ENCODE peak calls at places on chromosomes 2 and 18, in nine cellular contexts. One of them, this sample, is unnamed.

GRCh38 chr2:19947184-19947940 is 42.5 kb downstream of the WDR35 start:
- DNase-seq in left cardiac atrium: no peak
- DNase-seq in T-helper 1 cell: no peak
- DNase-seq in stimulated activated CD4-positive, alpha-beta T cell treated with anti-CD3 and anti-CD28 coated beads, TNF-alpha, amount 100 ng/mL, for 1 hour: no peak
- DNase-seq in A172: no peak
- DNase-seq in GM23338: no peak
- DNase-seq in GM23248: no peak
- DNase-seq in NCI-H69: no peak
- DNase-seq in M059J: no peak
- DNase-seq in this sample: no peak

GRCh38 chr2:142877265-142877756 is at the start of gene KYNU:
- DNase-seq in GM23338: no peak
- DNase-seq in A172: no peak
- DNase-seq in stimulated activated CD4-positive, alpha-beta T cell treated with anti-CD3 and anti-CD28 coated beads, TNF-alpha, amount 100 ng/mL, for 1 hour: no peak
- DNase-seq in T-helper 1 cell: no peak
- DNase-seq in NCI-H69: no peak
- DNase-seq in GM23248: peak
- DNase-seq in left cardiac atrium: no peak
- DNase-seq in M059J: peak
- DNase-seq in this sample: no peak

GRCh38 chr18:52677991-52678390 is 338.0 kb downstream of the DCC start:
- DNase-seq in GM23338: no peak
- DNase-seq in T-helper 1 cell: no peak
- DNase-seq in stimulated activated CD4-positive, alpha-beta T cell treated with anti-CD3 and anti-CD28 coated beads, TNF-alpha, amount 100 ng/mL, for 1 hour: no peak
- DNase-seq in M059J: no peak
- DNase-seq in GM23248: no peak
- DNase-seq in A172: no peak
- DNase-seq in left cardiac atrium: no peak
- DNase-seq in NCI-H69: peak
- DNase-seq in this sample: no peak

GRCh38 chr2:31227711-31228125 is 6.2 kb upstream of the EHD3 start:
- DNase-seq in NCI-H69: peak
- DNase-seq in left cardiac atrium: no peak
- DNase-seq in A172: no peak
- DNase-seq in M059J: peak
- DNase-seq in T-helper 1 cell: no peak
- DNase-seq in GM23338: no peak
- DNase-seq in stimulated activated CD4-positive, alpha-beta T cell treated with anti-CD3 and anti-CD28 coated beads, TNF-alpha, amount 100 ng/mL, for 1 hour: no peak
- DNase-seq in GM23248: no peak
- DNase-seq in this sample: no peak

GRCh38 chr18:9796933-9797549 is 88.7 kb upstream of the TXNDC2 start:
- DNase-seq in left cardiac atrium: no peak
- DNase-seq in NCI-H69: peak
- DNase-seq in GM23338: no peak
- DNase-seq in M059J: no peak
- DNase-seq in stimulated activated CD4-positive, alpha-beta T cell treated with anti-CD3 and anti-CD28 coated beads, TNF-alpha, amount 100 ng/mL, for 1 hour: no peak
- DNase-seq in GM23248: peak
- DNase-seq in A172: no peak
- DNase-seq in T-helper 1 cell: no peak
- DNase-seq in this sample: no peak

GRCh38 chr18:74311000-74311399 is 4.6 kb upstream of the C18orf63 start:
- DNase-seq in NCI-H69: no peak
- DNase-seq in T-helper 1 cell: no peak
- DNase-seq in GM23248: no peak
- DNase-seq in A172: no peak
- DNase-seq in GM23338: no peak
- DNase-seq in M059J: no peak
- DNase-seq in left cardiac atrium: no peak
- DNase-seq in stimulated activated CD4-positive, alpha-beta T cell treated with anti-CD3 and anti-CD28 coated beads, TNF-alpha, amount 100 ng/mL, for 1 hour: no peak
- DNase-seq in this sample: no peak

GRCh38 chr2:206381881-206382280 is 61.5 kb upstream of the ADAM23 start:
- DNase-seq in GM23248: no peak
- DNase-seq in GM23338: no peak
- DNase-seq in M059J: no peak
- DNase-seq in left cardiac atrium: no peak
- DNase-seq in NCI-H69: no peak
- DNase-seq in T-helper 1 cell: no peak
- DNase-seq in stimulated activated CD4-positive, alpha-beta T cell treated with anti-CD3 and anti-CD28 coated beads, TNF-alpha, amount 100 ng/mL, for 1 hour: no peak
- DNase-seq in A172: no peak
- DNase-seq in this sample: no peak

GRCh38 chr18:75314117-75314516 is 103.5 kb downstream of the TSHZ1 start:
- DNase-seq in T-helper 1 cell: no peak
- DNase-seq in A172: no peak
- DNase-seq in GM23248: no peak
- DNase-seq in M059J: peak
- DNase-seq in GM23338: no peak
- DNase-seq in stimulated activated CD4-positive, alpha-beta T cell treated with anti-CD3 and anti-CD28 coated beads, TNF-alpha, amount 100 ng/mL, for 1 hour: no peak
- DNase-seq in left cardiac atrium: no peak
- DNase-seq in NCI-H69: peak
- DNase-seq in this sample: no peak

GRCh38 chr18:10682368-10682714 is 156.5 kb downstream of the NAPG start:
- DNase-seq in A172: no peak
- DNase-seq in T-helper 1 cell: no peak
- DNase-seq in NCI-H69: no peak
- DNase-seq in left cardiac atrium: no peak
- DNase-seq in GM23248: no peak
- DNase-seq in stimulated activated CD4-positive, alpha-beta T cell treated with anti-CD3 and anti-CD28 coated beads, TNF-alpha, amount 100 ng/mL, for 1 hour: no peak
- DNase-seq in GM23338: peak
- DNase-seq in M059J: no peak
- DNase-seq in this sample: no peak

GRCh38 chr18:70781860-70782453 is 493.1 kb downstream of the SOCS6 start:
- DNase-seq in GM23248: peak
- DNase-seq in stimulated activated CD4-positive, alpha-beta T cell treated with anti-CD3 and anti-CD28 coated beads, TNF-alpha, amount 100 ng/mL, for 1 hour: peak
- DNase-seq in T-helper 1 cell: peak
- DNase-seq in A172: peak
- DNase-seq in M059J: peak
- DNase-seq in GM23338: peak
- DNase-seq in NCI-H69: peak
- DNase-seq in left cardiac atrium: peak
- DNase-seq in this sample: peak

GRCh38 chr2:32399221-32399620 is 42.4 kb downstream of the BIRC6 start:
- DNase-seq in GM23248: no peak
- DNase-seq in NCI-H69: no peak
- DNase-seq in GM23338: no peak
- DNase-seq in left cardiac atrium: no peak
- DNase-seq in A172: no peak
- DNase-seq in M059J: no peak
- DNase-seq in T-helper 1 cell: no peak
- DNase-seq in stimulated activated CD4-positive, alpha-beta T cell treated with anti-CD3 and anti-CD28 coated beads, TNF-alpha, amount 100 ng/mL, for 1 hour: no peak
- DNase-seq in this sample: no peak

GRCh38 chr18:23573948-23574431 is 12.3 kb downstream of the NPC1 start:
- DNase-seq in A172: peak
- DNase-seq in stimulated activated CD4-positive, alpha-beta T cell treated with anti-CD3 and anti-CD28 coated beads, TNF-alpha, amount 100 ng/mL, for 1 hour: no peak
- DNase-seq in T-helper 1 cell: peak
- DNase-seq in left cardiac atrium: no peak
- DNase-seq in GM23248: peak
- DNase-seq in GM23338: peak
- DNase-seq in M059J: peak
- DNase-seq in NCI-H69: no peak
- DNase-seq in this sample: peak

GRCh38 chr2:10137053-10137843 is 14.7 kb downstream of the RRM2 start:
- DNase-seq in GM23248: peak
- DNase-seq in NCI-H69: peak
- DNase-seq in stimulated activated CD4-positive, alpha-beta T cell treated with anti-CD3 and anti-CD28 coated beads, TNF-alpha, amount 100 ng/mL, for 1 hour: no peak
- DNase-seq in left cardiac atrium: no peak
- DNase-seq in A172: peak
- DNase-seq in GM23338: no peak
- DNase-seq in M059J: peak
- DNase-seq in T-helper 1 cell: no peak
- DNase-seq in this sample: no peak

GRCh38 chr2:240437861-240438809 is 2.7 kb downstream of the GPC1 start:
- DNase-seq in left cardiac atrium: peak
- DNase-seq in M059J: peak
- DNase-seq in GM23338: peak
- DNase-seq in A172: peak
- DNase-seq in NCI-H69: peak
- DNase-seq in T-helper 1 cell: peak
- DNase-seq in GM23248: peak
- DNase-seq in stimulated activated CD4-positive, alpha-beta T cell treated with anti-CD3 and anti-CD28 coated beads, TNF-alpha, amount 100 ng/mL, for 1 hour: peak
- DNase-seq in this sample: peak

GRCh38 chr2:68429311-68429826 is 37.7 kb downstream of the FBXO48 start:
- DNase-seq in left cardiac atrium: no peak
- DNase-seq in M059J: no peak
- DNase-seq in GM23338: no peak
- DNase-seq in A172: no peak
- DNase-seq in stimulated activated CD4-positive, alpha-beta T cell treated with anti-CD3 and anti-CD28 coated beads, TNF-alpha, amount 100 ng/mL, for 1 hour: no peak
- DNase-seq in NCI-H69: no peak
- DNase-seq in GM23248: no peak
- DNase-seq in T-helper 1 cell: no peak
- DNase-seq in this sample: no peak

GRCh38 chr2:212392048-212392447 is 146.6 kb downstream of the ERBB4 start:
- DNase-seq in GM23248: peak
- DNase-seq in M059J: peak
- DNase-seq in left cardiac atrium: no peak
- DNase-seq in stimulated activated CD4-positive, alpha-beta T cell treated with anti-CD3 and anti-CD28 coated beads, TNF-alpha, amount 100 ng/mL, for 1 hour: no peak
- DNase-seq in T-helper 1 cell: no peak
- DNase-seq in A172: peak
- DNase-seq in NCI-H69: peak
- DNase-seq in GM23338: no peak
- DNase-seq in this sample: peak

GRCh38 chr2:69565431-69565839 is 78.1 kb downstream of the AAK1 start:
- DNase-seq in stimulated activated CD4-positive, alpha-beta T cell treated with anti-CD3 and anti-CD28 coated beads, TNF-alpha, amount 100 ng/mL, for 1 hour: peak
- DNase-seq in GM23338: peak
- DNase-seq in M059J: peak
- DNase-seq in GM23248: peak
- DNase-seq in A172: peak
- DNase-seq in NCI-H69: peak
- DNase-seq in T-helper 1 cell: peak
- DNase-seq in left cardiac atrium: peak
- DNase-seq in this sample: no peak

This sample was measured in astrocyte of the spinal cord.